ENCODE peak calls at places on chromosome 13, in eight cellular contexts. T, I, H, R, J, E, D and S are unnamed samples.

GRCh38 chr13:56299650-56300049 is 841.1 kb upstream of the PRR20A start:
- DNase-seq in T (no peak), I (no peak), H (no peak), R (no peak), J (no peak), E (no peak), D (no peak), S (no peak)

GRCh38 chr13:33204130-33204927 is 81.2 kb downstream of the STARD13 start:
- DNase-seq in T (peak; percentile 90), I (no peak), H (no peak), R (no peak), J (no peak), E (peak; percentile 95), D (no peak), S (no peak)

GRCh38 chr13:20940083-20940482 is 37.5 kb upstream of the XPO4 start:
- DNase-seq in T (peak; percentile 83), I (no peak), H (no peak), R (no peak), J (no peak), E (peak; percentile 67), D (peak; percentile 45), S (no peak)

GRCh38 chr13:44726214-44726613 is 150.1 kb upstream of the TSC22D1 start:
- DNase-seq in T (peak; percentile 90), I (no peak), H (no peak), R (peak; percentile 84), J (no peak), E (peak; percentile 95), D (no peak), S (no peak)

GRCh38 chr13:50228527-50228926 is 213.3 kb downstream of the KCNRG start:
- DNase-seq in T (no peak), I (no peak), H (no peak), R (no peak), J (no peak), E (no peak), D (no peak), S (no peak)

GRCh38 chr13:66704110-66704509 is 526.0 kb downstream of the PCDH9 start:
- DNase-seq in T (no peak), I (no peak), H (no peak), R (no peak), J (no peak), E (no peak), D (no peak), S (no peak)

GRCh38 chr13:93700115-93700514 is 473.5 kb downstream of the GPC6 start:
- DNase-seq in T (peak; percentile 79), I (no peak), H (no peak), R (peak; percentile 3), J (no peak), E (peak; percentile 45), D (no peak), S (no peak)

GRCh38 chr13:49540552-49540951 is 44.8 kb downstream of the PHF11 start:
- DNase-seq in T (peak; percentile 62), I (no peak), H (no peak), R (no peak), J (peak; percentile 69), E (peak; percentile 9), D (no peak), S (peak; percentile 7)

GRCh38 chr13:79423801-79424642 is 18.0 kb upstream of the RBM26 start:
- DNase-seq in T (peak; percentile 63), I (no peak), H (peak; percentile 28), R (no peak), J (peak; percentile 54), E (peak; percentile 76), D (peak; percentile 44), S (peak; percentile 58)

GRCh38 chr13:88586263-88586662 is 915.1 kb downstream of the SLITRK5 start:
- DNase-seq in T (no peak), I (no peak), H (no peak), R (no peak), J (no peak), E (no peak), D (no peak), S (peak; percentile 6)

GRCh38 chr13:76425930-76426329 is 460.3 kb downstream of the KCTD12 start:
- DNase-seq in T (peak; percentile 93), I (no peak), H (no peak), R (peak; percentile 13), J (no peak), E (peak; percentile 93), D (no peak), S (peak; percentile 11)

GRCh38 chr13:64928704-64929499 is 2301.2 kb downstream of the PCDH9 start:
- DNase-seq in T (peak; percentile 86), I (peak; percentile 34), H (peak; percentile 42), R (no peak), J (no peak), E (peak; percentile 69), D (peak; percentile 28), S (peak; percentile 70)

GRCh38 chr13:113137656-113138292 is 15.2 kb downstream of the F10 start:
- DNase-seq in T (no peak), I (no peak), H (no peak), R (no peak), J (no peak), E (no peak), D (no peak), S (no peak)

GRCh38 chr13:113105032-113105993 is at the start of gene F7:
- DNase-seq in T (peak; percentile 45), I (no peak), H (no peak), R (no peak), J (no peak), E (no peak), D (peak; percentile 69), S (peak; percentile 8)

GRCh38 chr13:113803409-113804016 is 44.5 kb downstream of the TMEM255B start:
- DNase-seq in T (no peak), I (no peak), H (no peak), R (peak; percentile 68), J (no peak), E (no peak), D (no peak), S (no peak)

GRCh38 chr13:113924184-113924583 is 49.7 kb downstream of the C13orf46 start:
- DNase-seq in T (no peak), I (no peak), H (no peak), R (no peak), J (no peak), E (no peak), D (no peak), S (no peak)

GRCh38 chr13:66618702-66619101 is 611.4 kb downstream of the PCDH9 start:
- DNase-seq in T (peak; percentile 63), I (no peak), H (peak; percentile 26), R (peak; percentile 76), J (peak; percentile 34), E (peak; percentile 72), D (peak; percentile 36), S (peak; percentile 50)

GRCh38 chr13:102968572-102969228 is 97.5 kb downstream of the SLC10A2 start:
- DNase-seq in T (no peak), I (no peak), H (no peak), R (no peak), J (no peak), E (no peak), D (no peak), S (no peak)

GRCh38 chr13:102965802-102966201 is 100.4 kb downstream of the SLC10A2 start:
- DNase-seq in T (no peak), I (no peak), H (no peak), R (no peak), J (no peak), E (no peak), D (no peak), S (no peak)

GRCh38 chr13:102974574-102975195 is 91.5 kb downstream of the SLC10A2 start:
- DNase-seq in T (no peak), I (no peak), H (no peak), R (no peak), J (no peak), E (no peak), D (no peak), S (peak; percentile 2)

GRCh38 chr13:102972191-102972590 is 94.0 kb downstream of the SLC10A2 start:
- DNase-seq in T (no peak), I (no peak), H (no peak), R (no peak), J (no peak), E (no peak), D (no peak), S (no peak)

DNA sequence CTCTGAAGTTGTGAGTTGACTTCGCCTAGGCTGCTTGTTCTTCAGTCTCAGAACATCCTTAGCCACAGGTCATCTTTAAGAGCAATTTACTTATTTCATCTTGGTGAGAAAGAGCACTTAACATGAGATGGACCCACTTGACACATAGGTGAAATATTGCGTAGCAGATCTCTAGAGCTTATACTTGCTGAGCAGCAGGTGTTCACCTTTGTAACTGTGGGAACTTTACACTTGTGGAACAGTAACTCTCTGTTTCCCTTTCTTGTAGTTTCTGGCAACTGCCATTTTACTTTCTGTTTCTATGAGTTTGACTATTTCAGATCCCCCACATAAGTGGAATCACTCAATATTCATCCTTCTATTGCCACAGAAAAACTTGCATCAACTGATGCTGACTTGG is 95.7 kb downstream of the SLC10A2 start:
- DNase-seq in T (no peak), I (no peak), H (no peak), R (no peak), J (peak; percentile 59), E (no peak), D (no peak), S (no peak)
- H3K4me2 ChIP-seq in T (no peak overlapping the region), I (no peak overlapping the region), H (no peak overlapping the region), R (no peak overlapping the region), J (peak overlapping the region; percentile 29), E (no peak overlapping the region), D (no peak overlapping the region), S (no peak overlapping the region)

GRCh38 chr13:71754407-71754974 is 112.5 kb downstream of the DACH1 start:
- DNase-seq in T (no peak), I (no peak), H (no peak), R (no peak), J (no peak), E (peak; percentile 59), D (no peak), S (no peak)

GRCh38 chr13:71760226-71760591 is 106.8 kb downstream of the DACH1 start:
- DNase-seq in T (no peak), I (no peak), H (no peak), R (no peak), J (no peak), E (no peak), D (no peak), S (no peak)

GRCh38 chr13:71759506-71760225 is 107.3 kb downstream of the DACH1 start:
- DNase-seq in T (no peak), I (no peak), H (no peak), R (no peak), J (no peak), E (peak; percentile 15), D (no peak), S (no peak)

GRCh38 chr13:71758823-71759222 is 108.2 kb downstream of the DACH1 start:
- DNase-seq in T (no peak), I (no peak), H (no peak), R (no peak), J (no peak), E (no peak), D (no peak), S (no peak)
- H3K4me2 ChIP-seq in T (no peak overlapping the region), I (no peak overlapping the region), H (no peak overlapping the region), R (no peak overlapping the region), J (no peak overlapping the region), E (no peak overlapping the region), D (no peak overlapping the region), S (no peak overlapping the region)

GRCh38 chr13:108777421-108778420 is 148.3 kb downstream of the MYO16 start:
- DNase-seq in T (peak; percentile 81), I (no peak), H (peak; percentile 61), R (no peak), J (no peak), E (no peak), D (peak; percentile 93), S (peak; percentile 85)
- H3K4me2 ChIP-seq in T (peak overlapping the region; percentile 54), I (peak overlapping the region; percentile 34), H (peak overlapping the region; percentile 60), R (no peak overlapping the region), J (no peak overlapping the region), E (no peak overlapping the region), D (peak overlapping the region; percentile 74), S (peak overlapping the region; percentile 52)

GRCh38 chr13:24681930-24682329 is 1.7 kb downstream of the ATP12A start:
- DNase-seq in T (no peak), I (no peak), H (no peak), R (no peak), J (no peak), E (no peak), D (no peak), S (no peak)
- H3K4me2 ChIP-seq in T (no peak overlapping the region), I (no peak overlapping the region), H (no peak overlapping the region), R (no peak overlapping the region), J (no peak overlapping the region), E (no peak overlapping the region), D (no peak overlapping the region), S (no peak overlapping the region)